ENCODE peak calls at places on chromosome 18, in six cellular contexts. S, K, T, U, E and L are unnamed samples. For H3K36me3, the result is how much of the 10 kb centered on the place peaks cover.

GRCh38 chr18:48629730-48630324 is 91.0 kb downstream of the CTIF start:
- DNase-seq in K (no peak), E (no peak), S (peak), U (no peak), T (peak), L (peak)

GRCh38 chr18:75247601-75248421 is 37.2 kb downstream of the TSHZ1 start:
- DNase-seq in U (no peak), E (no peak), K (peak), T (no peak), S (no peak), L (no peak)

GRCh38 chr18:3140342-3140741 is 79.4 kb downstream of the MYOM1 start:
- DNase-seq in U (no peak), T (no peak), K (no peak), S (no peak), E (no peak), L (no peak)

GRCh38 chr18:74425161-74425560 is 31.9 kb downstream of the DIPK1C start:
- DNase-seq in T (no peak), K (no peak), E (no peak), S (no peak), U (no peak), L (no peak)

GRCh38 chr18:70284976-70285610 is 3.8 kb upstream of the SOCS6 start:
- DNase-seq in E (no peak), T (no peak), U (no peak), K (no peak), S (no peak), L (no peak)

GRCh38 chr18:13427354-13427753 is 208.8 kb downstream of the LDLRAD4 start:
- DNase-seq in T (no peak), S (no peak), U (no peak), K (no peak), E (no peak), L (no peak)

GRCh38 chr18:38256366-38256765 is 690.8 kb upstream of the CELF4 start:
- DNase-seq in U (no peak), K (no peak), S (no peak), T (peak), E (no peak), L (no peak)

GRCh38 chr18:47249602-47250001 is 1.9 kb downstream of the SKOR2 start:
- DNase-seq in T (no peak), U (no peak), S (no peak), K (no peak), E (no peak), L (no peak)

GRCh38 chr18:74356959-74357358 is 41.3 kb downstream of the C18orf63 start:
- DNase-seq in E (no peak), U (no peak), T (no peak), K (peak), S (no peak), L (no peak)

GRCh38 chr18:78979058-78979680 is 449 bp upstream of the SALL3 start:
- DNase-seq in U (no peak), T (no peak), K (no peak), E (no peak), S (no peak), L (no peak)

GRCh38 chr18:3645384-3646156 is 195.6 kb downstream of the TGIF1 start:
- DNase-seq in U (peak), K (no peak), S (no peak), E (no peak), T (no peak), L (no peak)

GRCh38 chr18:2534906-2535305 is 36.4 kb downstream of the METTL4 start:
- DNase-seq in K (no peak), T (peak), E (no peak), S (no peak), U (peak), L (no peak)

GRCh38 chr18:44758821-44759624 is 78.3 kb downstream of the SETBP1 start:
- DNase-seq in K (peak), S (no peak), T (no peak), U (peak), E (no peak), L (no peak)

GRCh38 chr18:22141211-22141610 is 28.2 kb upstream of the GATA6 start:
- DNase-seq in E (no peak), U (no peak), K (no peak), T (no peak), S (no peak), L (no peak)

GRCh38 chr18:79681484-79682387 is 2.1 kb downstream of the CTDP1 start:
- DNase-seq in K (no peak), E (no peak), T (no peak), U (no peak), S (no peak), L (no peak)

GRCh38 chr18:79803611-79804051 is 5.9 kb downstream of the KCNG2 start:
- DNase-seq in K (no peak), U (no peak), S (no peak), T (no peak), E (no peak), L (no peak)

GRCh38 chr18:36316246-36316645 is 18.7 kb downstream of the FHOD3 start:
- DNase-seq in E (no peak), S (no peak), U (no peak), T (no peak), K (no peak), L (no peak)

GRCh38 chr18:55477537-55478300 is 110.3 kb downstream of the TCF4 start:
- DNase-seq in E (no peak), U (peak), K (peak), T (peak), S (peak), L (no peak)

GRCh38 chr18:77168666-77169358 is 36.2 kb upstream of the MBP start:
- DNase-seq in T (no peak), K (no peak), U (no peak), S (no peak), E (no peak), L (no peak)

GRCh38 chr18:13376841-13377351 is 158.3 kb downstream of the LDLRAD4 start:
- DNase-seq in E (no peak), U (peak), T (no peak), S (peak), K (no peak), L (no peak)

GRCh38 chr18:36829362-36830140 is 624 bp downstream of the KIAA1328 start:
- DNase-seq in K (no peak), S (no peak), T (no peak), U (no peak), E (no peak), L (no peak)

GRCh38 chr18:74331404-74331803 is 15.8 kb downstream of the C18orf63 start:
- DNase-seq in E (no peak), T (no peak), S (no peak), K (peak), U (no peak), L (peak)

GRCh38 chr18:60245096-60245495 is 127.5 kb downstream of the MC4R start:
- DNase-seq in E (no peak), T (no peak), U (no peak), K (no peak), S (no peak), L (no peak)

GRCh38 chr18:23812566-23813440 is 123.5 kb downstream of the LAMA3 start:
- DNase-seq in E (no peak), K (peak), S (no peak), T (no peak), U (peak), L (no peak)

GRCh38 chr18:77178559-77178958 is 46.0 kb upstream of the MBP start:
- DNase-seq in K (no peak), T (no peak), S (no peak), U (no peak), E (no peak), L (no peak)

GRCh38 chr18:36354989-36355388 is 57.5 kb downstream of the FHOD3 start:
- DNase-seq in U (no peak), T (no peak), E (no peak), K (no peak), S (no peak), L (peak)

GRCh38 chr18:69838620-69839411 is 108.9 kb downstream of the CD226 start:
- DNase-seq in K (no peak), U (peak), T (no peak), E (no peak), S (no peak), L (no peak)

GRCh38 chr18:78309945-78310344 is 669.7 kb upstream of the SALL3 start:
- DNase-seq in S (no peak), U (no peak), K (no peak), T (no peak), E (no peak), L (no peak)

GRCh38 chr18:76518543-76519155 is 23.6 kb upstream of the ZNF516 start:
- DNase-seq in U (no peak), S (peak), T (no peak), K (no peak), E (no peak), L (no peak)

GRCh38 chr18:32922951-32923430 is 150.2 kb upstream of the KLHL14 start:
- DNase-seq in U (peak), E (no peak), T (no peak), S (no peak), K (peak), L (no peak)

GRCh38 chr18:13550446-13551304 is 175.7 kb downstream of the FAM210A start:
- DNase-seq in U (no peak), T (no peak), E (no peak), K (no peak), S (peak), L (no peak)

GRCh38 chr18:57397440-57397839 is 37.7 kb upstream of the ONECUT2 start:
- DNase-seq in S (no peak), U (no peak), T (peak), K (no peak), E (no peak), L (peak)

GRCh38 chr18:79974025-79974424 is 9.6 kb downstream of the HSBP1L1 start:
- DNase-seq in K (no peak), S (no peak), U (no peak), T (no peak), E (no peak), L (no peak)

GRCh38 chr18:51383711-51384110 is 186.2 kb upstream of the MEX3C start:
- DNase-seq in K (no peak), U (no peak), T (no peak), S (no peak), E (no peak), L (no peak)

GRCh38 chr18:48351216-48352050 is 57.8 kb downstream of the ZBTB7C start:
- DNase-seq in E (no peak), K (no peak), S (peak), T (no peak), U (no peak), L (no peak)

GRCh38 chr18:49238433-49239042 is 221.9 kb downstream of the DYM start:
- DNase-seq in K (peak), S (no peak), U (peak), T (no peak), E (no peak), L (no peak)

GRCh38 chr18:70705831-70706416 is 417.1 kb downstream of the SOCS6 start:
- DNase-seq in K (no peak), U (no peak), S (no peak), E (no peak), T (no peak), L (no peak)

GRCh38 chr18:48815581-48816324 is 135.0 kb downstream of the SMAD7 start:
- DNase-seq in U (no peak), E (no peak), K (no peak), T (no peak), S (peak), L (no peak)

GRCh38 chr18:811192-812122 is 585 bp downstream of the YES1 start:
- DNase-seq in E (no peak), K (no peak), T (no peak), U (no peak), S (no peak), L (no peak)

DNA sequence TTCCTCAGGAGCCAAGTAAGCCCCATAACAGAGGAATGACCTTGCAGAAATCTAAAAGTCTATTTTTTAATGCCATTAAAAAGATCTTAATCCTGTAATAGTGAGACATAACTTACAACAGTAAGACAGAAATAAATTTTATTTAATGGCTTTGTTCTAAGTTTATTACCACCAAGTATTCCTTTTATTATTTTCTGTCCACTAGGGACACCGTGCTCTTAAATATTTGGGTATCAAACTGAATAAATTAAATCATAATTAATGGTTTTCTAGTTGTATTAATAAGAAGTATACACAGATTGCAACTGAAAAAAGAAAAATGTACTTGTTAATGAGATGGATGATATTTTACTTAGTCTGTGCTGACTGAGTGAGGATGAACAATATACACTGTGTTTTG is 3.1 kb upstream of the B4GALT6 start:
- DNase-seq in T (no peak), U (no peak), E (no peak), K (no peak), S (no peak), L (no peak)
- TF ChIP-seq CTCF in T (peak), U (peak), E (no peak), K (peak), S (peak), L (no peak)

DNA sequence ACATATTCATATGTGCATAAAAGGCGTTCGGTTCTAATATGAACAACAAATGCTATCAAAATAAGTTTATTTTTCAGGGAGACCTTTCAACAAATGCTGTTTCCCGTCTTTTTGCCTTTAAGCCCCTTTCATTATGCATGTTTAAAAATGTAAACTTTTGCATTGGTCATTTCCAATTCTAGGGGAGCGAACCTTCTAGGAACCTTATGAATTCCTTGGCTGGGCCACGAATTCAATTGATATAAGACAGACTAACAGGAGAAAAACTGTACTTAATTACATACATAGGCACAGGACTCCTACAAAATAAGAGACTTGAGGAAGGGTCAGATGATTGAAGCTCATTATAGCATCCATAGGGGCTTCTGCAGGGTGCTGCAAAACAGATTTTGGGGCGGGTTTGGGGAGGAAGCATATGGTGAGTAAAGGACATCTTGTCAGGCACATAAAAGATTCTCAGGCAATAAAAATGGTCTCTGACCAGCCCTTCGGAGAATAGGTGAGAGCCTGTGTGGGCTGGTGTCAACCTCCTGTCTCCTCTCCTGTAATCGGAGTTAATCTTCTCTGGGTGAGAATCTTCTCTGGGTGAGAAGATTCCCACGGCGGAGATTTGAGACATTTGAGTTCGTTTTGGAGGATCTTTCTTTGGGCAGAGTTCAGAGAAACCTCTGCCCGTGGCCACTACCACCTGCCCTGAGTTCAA is 1.7 kb downstream of the TNFRSF11A start:
- DNase-seq in E (no peak), U (no peak), T (no peak), S (no peak), K (no peak), L (no peak)
- H3K4me3 ChIP-seq in E (no peak), U (no peak), T (no peak), S (no peak), K (peak), L (no peak)

GRCh38 chr18:42921261-42921737 is 194.2 kb downstream of the RIT2 start:
- DNase-seq in T (no peak), K (no peak), E (no peak), U (no peak), S (no peak), L (no peak)

GRCh38 chr18:42920621-42921020 is 194.9 kb downstream of the RIT2 start:
- DNase-seq in U (no peak), S (no peak), E (no peak), K (no peak), T (no peak), L (no peak)

DNA sequence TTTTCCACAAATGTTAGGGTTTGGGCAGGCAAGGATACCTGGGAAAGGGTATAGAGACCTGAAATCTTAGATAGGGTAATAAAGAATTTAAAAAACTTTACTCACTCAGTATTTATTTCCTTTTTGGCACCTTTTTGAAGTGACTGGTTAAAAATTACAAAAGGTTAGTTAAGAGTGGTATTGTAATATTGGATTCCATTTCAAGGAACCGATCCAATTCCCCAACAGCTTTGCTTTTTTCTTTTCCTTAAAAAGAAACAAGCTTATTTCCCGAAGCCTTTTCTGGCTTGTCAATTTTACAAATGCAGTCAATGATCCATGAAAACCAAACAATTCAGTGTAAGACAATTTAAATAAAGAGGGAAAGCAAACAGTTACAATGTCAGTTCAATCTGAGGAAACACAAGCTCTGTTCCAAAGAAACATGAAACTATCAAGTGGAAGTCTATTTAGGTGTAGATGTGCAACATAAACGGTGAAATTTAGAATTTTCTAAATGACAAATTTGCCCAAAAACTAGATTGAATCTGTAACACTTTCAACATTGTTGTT is 200.2 kb downstream of the RIT2 start:
- DNase-seq in K (no peak), S (no peak), U (no peak), T (no peak), E (no peak), L (no peak)
- H3K36me3 ChIP-seq in K (under half), S (under half), U (under half), T (under half), E (under half), L (under half)

GRCh38 chr18:50280707-50281294 is 522 bp downstream of the MBD1 start:
- DNase-seq in S (no peak), T (no peak), U (no peak), E (no peak), K (no peak), L (no peak)

GRCh38 chr18:50282521-50283335 is 1.4 kb upstream of the MBD1 start:
- DNase-seq in S (no peak), K (no peak), E (no peak), U (no peak), T (no peak), L (no peak)

GRCh38 chr18:50279752-50280151 is 1.6 kb downstream of the MBD1 start:
- DNase-seq in T (no peak), K (no peak), U (no peak), E (no peak), S (no peak), L (no peak)

GRCh38 chr18:50281972-50282520 is 723 bp upstream of the MBD1 start:
- DNase-seq in E (no peak), U (no peak), K (no peak), S (peak), T (no peak), L (no peak)

GRCh38 chr18:50281295-50281971 is at the start of gene MBD1:
- DNase-seq in E (peak), S (peak), U (peak), T (peak), K (peak), L (peak)
- TF ChIP-seq CTCF in E (peak), S (peak), U (peak), T (peak), K (peak), L (peak)

DNA sequence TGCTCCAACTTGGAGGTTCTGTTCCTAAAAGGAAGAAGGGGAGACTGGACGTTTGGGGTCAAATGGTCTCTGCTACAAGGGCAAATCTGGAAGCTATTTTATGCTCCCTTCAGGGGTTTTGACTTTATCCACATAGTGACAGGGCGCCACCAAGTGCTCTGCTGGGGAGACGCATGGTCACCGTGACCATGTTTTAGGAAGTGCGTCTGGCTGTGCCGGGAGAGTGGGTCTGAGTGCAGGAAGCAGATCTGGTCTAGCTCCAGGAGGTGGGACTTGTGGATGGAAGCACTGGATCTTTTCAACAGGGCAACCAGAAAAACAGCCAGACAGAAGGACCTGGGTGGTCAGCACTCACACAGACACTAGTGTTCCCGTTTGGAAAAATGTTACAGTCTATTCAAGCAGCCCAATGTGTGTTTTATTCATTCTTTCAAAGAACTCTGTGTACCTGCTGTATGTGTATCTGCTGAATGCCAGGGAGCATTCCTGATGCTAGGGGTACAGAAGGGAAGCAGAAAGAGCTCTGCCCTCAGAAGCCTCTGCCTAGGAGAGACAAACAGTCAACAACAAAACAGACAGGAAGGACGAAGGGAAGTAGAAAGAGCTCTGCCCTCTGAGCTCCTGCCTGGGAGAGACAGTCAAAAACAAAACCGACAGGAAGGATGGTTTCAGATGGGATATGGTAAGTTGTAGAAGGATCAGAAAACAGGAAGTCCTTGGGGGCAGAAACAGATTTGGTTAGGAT is 14.3 kb downstream of the IMPA2 start:
- DNase-seq in K (peak), T (no peak), U (peak), S (peak), E (peak), L (no peak)
- H3K4me3 ChIP-seq in K (no peak), T (no peak), U (peak), S (no peak), E (no peak), L (no peak)

GRCh38 chr18:25225152-25225551 is 126.8 kb downstream of the ZNF521 start:
- DNase-seq in U (no peak), K (peak), S (no peak), E (no peak), T (no peak), L (no peak)
- H3K36me3 ChIP-seq in U (under half), K (under half), S (under half), E (under half), T (under half), L (under half)

DNA sequence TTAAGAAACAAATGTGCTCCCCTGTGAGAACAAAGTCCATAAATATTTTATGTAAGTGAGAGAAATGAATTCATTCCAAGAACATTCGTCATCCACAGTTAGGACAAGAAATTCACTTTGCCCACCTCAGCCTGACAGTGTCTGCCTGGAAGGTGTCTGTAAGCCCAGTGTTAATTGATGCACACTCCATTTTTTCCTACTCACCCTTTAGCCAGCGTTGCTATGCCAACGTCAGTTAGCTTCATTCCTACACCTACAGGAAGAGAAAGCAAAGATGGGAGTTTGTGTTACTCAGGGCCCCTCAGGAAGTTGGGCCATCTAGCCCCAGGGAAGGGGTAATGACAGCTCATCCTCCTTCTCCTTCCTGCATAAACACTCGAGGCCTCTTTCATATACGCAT is 131.0 kb downstream of the ALPK2 start:
- DNase-seq in S (no peak), T (no peak), E (no peak), U (no peak), K (no peak), L (no peak)
- TF ChIP-seq CTCF in S (no peak), T (no peak), E (no peak), U (no peak), K (no peak), L (no peak)